ENCODE peak calls at places on chromosomes 4 and X, in nine cellular contexts. H is T-cell; I is stimulated activated CD4-positive, alpha-beta T cell treated with anti-CD3 and anti-CD28 coated beads, Interleukin-4, amount 100 ng/mL, for 48 hours; Z is T-helper 2 cell; V is OCI-M1; N is pancreas; B is sciatic nerve; T is HCT116; X is progenitor cell of endocrine pancreas. G is an unnamed sample.

GRCh38 chr4:139560396-139561084 is 4.5 kb upstream of the SETD7 start:
- DNase-seq in T (no peak), B (no peak), I (no peak), H (no peak), X (no peak), N (no peak), Z (no peak), V (peak), G (no peak)

GRCh38 chrX:47217121-47217851 is 1.2 kb upstream of the CDK16 start:
- DNase-seq in T (no peak), Z (no peak), B (no peak), I (no peak), H (no peak), X (no peak), V (peak), N (peak), G (peak)

GRCh38 chrX:43423876-43424275 is 232.2 kb upstream of the MAOA start:
- DNase-seq in T (no peak), Z (no peak), H (no peak), X (no peak), B (no peak), N (no peak), I (no peak), V (no peak), G (no peak)

GRCh38 chrX:133418588-133418987 is 3.3 kb upstream of the GPC4 start:
- DNase-seq in I (no peak), T (no peak), X (no peak), H (no peak), B (no peak), N (no peak), V (no peak), Z (no peak), G (no peak)

GRCh38 chr4:120517966-120518365 is 404.6 kb downstream of the PRDM5 start:
- DNase-seq in N (peak), H (no peak), T (peak), V (peak), I (no peak), Z (no peak), X (no peak), B (no peak), G (no peak)

GRCh38 chrX:39149761-39150160 is 348.5 kb downstream of the MID1IP1 start:
- DNase-seq in X (peak), I (peak), N (peak), B (peak), Z (peak), H (peak), V (peak), T (no peak), G (peak)

GRCh38 chr4:68489338-68489737 is 42.1 kb downstream of the TMPRSS11E start:
- DNase-seq in V (no peak), B (no peak), X (no peak), N (no peak), H (no peak), Z (no peak), I (no peak), T (no peak), G (no peak)

GRCh38 chrX:17183566-17183965 is 191.4 kb upstream of the NHS start:
- DNase-seq in V (no peak), H (no peak), B (no peak), Z (no peak), T (no peak), X (no peak), I (no peak), N (no peak), G (no peak)

GRCh38 chrX:33726281-33727160 is 405.6 kb downstream of the FAM47A start:
- DNase-seq in X (peak), B (peak), Z (no peak), H (no peak), I (no peak), N (peak), V (no peak), T (no peak), G (no peak)

GRCh38 chrX:109350621-109351020 is 131.3 kb downstream of the GUCY2F start:
- DNase-seq in T (no peak), H (no peak), Z (no peak), I (no peak), X (no peak), N (no peak), B (no peak), V (no peak), G (no peak)

GRCh38 chr4:153792007-153792892 is 3.4 kb upstream of the SFRP2 start:
- DNase-seq in X (peak), H (peak), N (peak), T (no peak), Z (no peak), B (peak), V (no peak), I (peak), G (no peak)

GRCh38 chrX:16664059-16664458 is 14.1 kb downstream of the S100G start:
- DNase-seq in I (no peak), T (no peak), X (no peak), H (no peak), Z (no peak), V (no peak), B (no peak), N (no peak), G (no peak)

GRCh38 chr4:150971901-150972300 is 43.2 kb downstream of the LRBA start:
- DNase-seq in N (no peak), I (no peak), Z (no peak), H (no peak), V (peak), T (no peak), X (no peak), B (no peak), G (no peak)

GRCh38 chr4:4443821-4444220 is 56.9 kb downstream of the NSG1 start:
- DNase-seq in T (no peak), Z (no peak), I (no peak), B (no peak), N (no peak), H (no peak), X (no peak), V (no peak), G (no peak)

GRCh38 chr4:69497081-69497480 is 1.4 kb upstream of the UGT2B4 start:
- DNase-seq in V (peak), I (no peak), B (no peak), Z (no peak), H (no peak), N (no peak), T (no peak), X (no peak), G (no peak)

GRCh38 chr4:88215351-88215750 is 56.9 kb upstream of the ABCG2 start:
- DNase-seq in B (no peak), X (no peak), N (no peak), Z (no peak), I (no peak), V (no peak), T (no peak), H (no peak), G (no peak)

GRCh38 chr4:2794707-2795557 is 2.0 kb downstream of the SH3BP2 start:
- DNase-seq in B (peak), Z (no peak), I (no peak), V (peak), T (no peak), N (peak), X (no peak), H (no peak), G (no peak)

GRCh38 chr4:77174426-77174825 is 17.4 kb downstream of the CCNG2 start:
- DNase-seq in Z (no peak), I (no peak), V (no peak), B (no peak), N (no peak), T (no peak), H (no peak), X (no peak), G (no peak)

GRCh38 chr4:122017296-122017695 is 65.4 kb upstream of the TRPC3 start:
- DNase-seq in I (no peak), X (no peak), T (no peak), H (no peak), N (no peak), Z (no peak), B (no peak), V (peak), G (no peak)

GRCh38 chrX:55201930-55202579 is 18.1 kb upstream of the PAGE5 start:
- DNase-seq in V (no peak), Z (no peak), N (no peak), X (no peak), I (no peak), H (no peak), T (no peak), B (no peak), G (no peak)

GRCh38 chrX:125210146-125210545 is 109.5 kb upstream of the TEX13C start:
- DNase-seq in T (no peak), Z (no peak), I (no peak), H (no peak), V (no peak), N (no peak), X (no peak), B (no peak), G (no peak)

GRCh38 chr4:107951551-107951950 is 20.2 kb downstream of the CYP2U1 start:
- DNase-seq in N (no peak), Z (no peak), H (no peak), V (no peak), X (no peak), B (no peak), I (no peak), T (no peak), G (no peak)

GRCh38 chr4:81648576-81649272 is 177.0 kb upstream of the RASGEF1B start:
- DNase-seq in T (no peak), Z (no peak), V (peak), I (no peak), N (no peak), H (peak), B (no peak), X (no peak), G (peak)

GRCh38 chr4:168868044-168868855 is 141.8 kb downstream of the CBR4 start:
- DNase-seq in Z (no peak), H (no peak), T (no peak), B (no peak), V (no peak), N (no peak), I (no peak), X (no peak), G (no peak)